ENCODE peak calls at places on chromosome 6, in eight cellular contexts. F is NCI-H2029; W is progenitor cell of endocrine pancreas; M is NCI-H345; X is left cardiac atrium; D is stimulated activated naive CD8-positive, alpha-beta T cell treated with anti-CD3 and anti-CD28 coated beads, Interleukin-15, Interleukin-2, amounts not matched to agents 100 U/mL and 50 U/mL, for 24 hours; I is mesendoderm; H is iris pigment epithelial cell. L is an unnamed sample.

GRCh38 chr6:4355241-4355640 is 219.9 kb upstream of the ECI2 start:
- DNase-seq in F (no peak), W (no peak), M (no peak), X (no peak), D (no peak), I (peak), H (peak), L (no peak)

GRCh38 chr6:15536201-15536955 is 126.5 kb downstream of the DTNBP1 start:
- DNase-seq in F (no peak), W (no peak), M (no peak), X (no peak), D (no peak), I (no peak), H (no peak), L (no peak)

GRCh38 chr6:10412165-10412947 is 2.5 kb downstream of the TFAP2A start:
- DNase-seq in F (peak), W (no peak), M (peak), X (peak), D (peak), I (peak), H (peak), L (peak)

GRCh38 chr6:149468179-149468578 is 16.6 kb downstream of the ZC3H12D start:
- DNase-seq in F (no peak), W (no peak), M (no peak), X (no peak), D (no peak), I (no peak), H (no peak), L (no peak)

GRCh38 chr6:76752841-76753240 is 680.4 kb upstream of the IMPG1 start:
- DNase-seq in F (no peak), W (no peak), M (no peak), X (no peak), D (no peak), I (peak), H (no peak), L (no peak)

GRCh38 chr6:43742931-43743632 is 26.9 kb upstream of the VEGFA start:
- DNase-seq in F (no peak), W (no peak), M (no peak), X (no peak), D (no peak), I (no peak), H (no peak), L (no peak)

GRCh38 chr6:105799051-105799450 is 287.1 kb upstream of the PRDM1 start:
- DNase-seq in F (no peak), W (no peak), M (no peak), X (no peak), D (no peak), I (no peak), H (no peak), L (no peak)

GRCh38 chr6:166240889-166241288 is 67.3 kb downstream of the PRR18 start:
- DNase-seq in F (no peak), W (no peak), M (no peak), X (no peak), D (no peak), I (no peak), H (no peak), L (no peak)

GRCh38 chr6:104349191-104349590 is 510.5 kb downstream of the HACE1 start:
- DNase-seq in F (no peak), W (no peak), M (no peak), X (no peak), D (no peak), I (no peak), H (no peak), L (no peak)

GRCh38 chr6:44563397-44563796 is 175.9 kb downstream of the CDC5L start:
- DNase-seq in F (peak), W (no peak), M (no peak), X (peak), D (no peak), I (peak), H (peak), L (no peak)

GRCh38 chr6:105545947-105546710 is 143.2 kb upstream of the PREP start:
- DNase-seq in F (no peak), W (no peak), M (no peak), X (no peak), D (no peak), I (no peak), H (peak), L (no peak)

GRCh38 chr6:134979142-134979541 is 29.2 kb upstream of the ALDH8A1 start:
- DNase-seq in F (no peak), W (no peak), M (no peak), X (no peak), D (peak), I (no peak), H (no peak), L (no peak)

GRCh38 chr6:315921-316752 is 23.9 kb downstream of the DUSP22 start:
- DNase-seq in F (no peak), W (no peak), M (no peak), X (no peak), D (no peak), I (peak), H (no peak), L (no peak)

GRCh38 chr6:15036690-15037245 is 209.1 kb upstream of the JARID2 start:
- DNase-seq in F (peak), W (no peak), M (peak), X (peak), D (no peak), I (peak), H (no peak), L (peak)

GRCh38 chr6:4805553-4806307 is 29.5 kb downstream of the CDYL start:
- DNase-seq in F (peak), W (peak), M (peak), X (peak), D (peak), I (peak), H (peak), L (peak)

GRCh38 chr6:156396068-156396771 is 381.0 kb upstream of the ARID1B start:
- DNase-seq in F (no peak), W (no peak), M (no peak), X (no peak), D (no peak), I (no peak), H (no peak), L (no peak)

GRCh38 chr6:116022841-116023380 is 37.8 kb downstream of the FRK start:
- DNase-seq in F (no peak), W (no peak), M (no peak), X (no peak), D (no peak), I (no peak), H (no peak), L (no peak)

GRCh38 chr6:75601608-75602163 is at the start of gene SENP6:
- DNase-seq in F (peak), W (peak), M (peak), X (peak), D (peak), I (peak), H (peak), L (peak)

GRCh38 chr6:27157461-27158315 is 89.8 kb upstream of the PRSS16 start:
- DNase-seq in F (no peak), W (no peak), M (peak), X (peak), D (peak), I (peak), H (peak), L (peak)

GRCh38 chr6:63856271-63856670 is 220.7 kb downstream of the PHF3 start:
- DNase-seq in F (no peak), W (no peak), M (no peak), X (no peak), D (no peak), I (no peak), H (no peak), L (no peak)

GRCh38 chr6:142716097-142716496 is 228.9 kb downstream of the HIVEP2 start:
- DNase-seq in F (peak), W (no peak), M (no peak), X (no peak), D (no peak), I (peak), H (no peak), L (no peak)

GRCh38 chr6:127199470-127199869 is 67.2 kb upstream of the RNF146 start:
- DNase-seq in F (no peak), W (no peak), M (no peak), X (no peak), D (no peak), I (no peak), H (no peak), L (no peak)

GRCh38 chr6:104166055-104166668 is 693.6 kb downstream of the HACE1 start:
- DNase-seq in F (no peak), W (no peak), M (no peak), X (no peak), D (no peak), I (no peak), H (no peak), L (no peak)

GRCh38 chr6:56482525-56482924 is 160.2 kb downstream of the DST start:
- DNase-seq in F (no peak), W (no peak), M (no peak), X (no peak), D (no peak), I (no peak), H (no peak), L (no peak)

GRCh38 chr6:154937306-154938244 is 57.5 kb upstream of the TIAM2 start:
- DNase-seq in F (no peak), W (no peak), M (no peak), X (no peak), D (no peak), I (peak), H (peak), L (no peak)

GRCh38 chr6:111478064-111478476 is 4.9 kb downstream of the REV3L start:
- DNase-seq in F (no peak), W (no peak), M (no peak), X (no peak), D (no peak), I (peak), H (peak), L (no peak)

GRCh38 chr6:14728396-14729024 is 517.4 kb upstream of the JARID2 start:
- DNase-seq in F (no peak), W (no peak), M (no peak), X (peak), D (peak), I (no peak), H (peak), L (no peak)

GRCh38 chr6:141326426-141326825 is 806.3 kb upstream of the GJE1 start:
- DNase-seq in F (no peak), W (no peak), M (no peak), X (no peak), D (peak), I (peak), H (peak), L (no peak)

GRCh38 chr6:99603421-99604160 is 3.0 kb upstream of the PRDM13 start:
- DNase-seq in F (peak), W (no peak), M (peak), X (peak), D (peak), I (peak), H (no peak), L (no peak)